ENCODE peak calls at places on chromosomes 6 and 20, in eight cellular contexts. L is neural progenitor cell, J is HL-60, S is breast epithelium, W is lower lobe of right lung, X is neuronal stem cell, Z is tibial artery, H is mammary epithelial cell. O is an unnamed sample.
A peak's percentile ranks its signal among the peaks of the same experiment; 100 is the strongest.

GRCh38 chr20:2131366-2131765 is 29.7 kb downstream of the STK35 start:
- DNase-seq in Z (no peak), H (peak; percentile 68), L (no peak), S (no peak), W (no peak), X (no peak), J (no peak), O (no peak)

GRCh38 chr20:64080013-64080812 is at the start of gene OPRL1:
- DNase-seq in J (no peak), W (no peak), Z (no peak), L (peak; percentile 54), H (no peak), S (no peak), X (no peak), O (no peak)

GRCh38 chr6:13006578-13007300 is 290.2 kb downstream of the PHACTR1 start:
- DNase-seq in H (no peak), X (no peak), Z (no peak), S (no peak), W (no peak), L (no peak), J (no peak), O (no peak)

GRCh38 chr6:156777866-156778614 is 862 bp downstream of the ARID1B start:
- DNase-seq in J (no peak), S (peak; percentile 62), W (peak; percentile 74), H (peak; percentile 59), Z (peak; percentile 37), X (peak; percentile 43), L (peak; percentile 70), O (no peak)

GRCh38 chr6:110404602-110405001 is 10.8 kb downstream of the DDO start:
- DNase-seq in X (no peak), H (no peak), S (no peak), Z (no peak), W (no peak), L (no peak), J (no peak), O (no peak)

GRCh38 chr6:110093981-110094380 is 85.5 kb downstream of the WASF1 start:
- DNase-seq in S (no peak), H (peak; percentile 59), L (no peak), X (no peak), J (no peak), W (no peak), Z (no peak), O (no peak)

GRCh38 chr6:111228094-111228493 is 140.8 kb downstream of the SLC16A10 start:
- DNase-seq in J (no peak), Z (no peak), S (no peak), H (peak; percentile 81), W (no peak), L (no peak), X (no peak), O (no peak)

GRCh38 chr6:92431502-92431901 is 987.9 kb downstream of the EPHA7 start:
- DNase-seq in X (no peak), J (no peak), Z (no peak), W (no peak), L (no peak), S (no peak), H (no peak), O (no peak)

GRCh38 chr6:122610690-122611455 is 668 bp downstream of the PKIB start:
- DNase-seq in X (peak; percentile 45), J (no peak), L (peak; percentile 26), H (peak; percentile 54), Z (peak; percentile 31), W (peak; percentile 67), S (peak; percentile 68), O (no peak)

GRCh38 chr6:26575494-26575939 is 21.2 kb upstream of the ABT1 start:
- DNase-seq in Z (no peak), S (no peak), W (no peak), X (no peak), J (no peak), H (peak; percentile 19), L (peak; percentile 58), O (no peak)

GRCh38 chr20:24337074-24337473 is 132.4 kb upstream of the SYNDIG1 start:
- DNase-seq in Z (no peak), L (peak; percentile 7), S (no peak), X (no peak), J (peak; percentile 5), H (peak; percentile 90), W (no peak), O (no peak)

GRCh38 chr6:40584741-40585140 is 2.4 kb downstream of the LRFN2 start:
- DNase-seq in S (no peak), X (no peak), Z (no peak), W (no peak), L (no peak), H (no peak), J (no peak), O (no peak)

GRCh38 chr20:56690531-56691175 is 61.5 kb downstream of the TFAP2C start:
- DNase-seq in J (no peak), Z (no peak), W (no peak), L (no peak), H (peak; percentile 56), S (no peak), X (no peak), O (no peak)

GRCh38 chr6:137493218-137494038 is 766 bp downstream of the OLIG3 start:
- DNase-seq in L (peak; percentile 68), H (no peak), Z (no peak), W (peak; percentile 55), S (no peak), J (no peak), X (peak; percentile 51), O (no peak)
- H3K27me3 ChIP-seq in L (peaks cover 100% of the 10 kb centered on the region), H (peaks cover 71% of the 10 kb centered on the region), Z (peaks cover 99% of the 10 kb centered on the region), W (peaks cover 99% of the 10 kb centered on the region), S (peaks cover 95% of the 10 kb centered on the region), J (peaks cover 96% of the 10 kb centered on the region), X (peaks cover 97% of the 10 kb centered on the region), O (peaks cover 40% of the 10 kb centered on the region)

DNA sequence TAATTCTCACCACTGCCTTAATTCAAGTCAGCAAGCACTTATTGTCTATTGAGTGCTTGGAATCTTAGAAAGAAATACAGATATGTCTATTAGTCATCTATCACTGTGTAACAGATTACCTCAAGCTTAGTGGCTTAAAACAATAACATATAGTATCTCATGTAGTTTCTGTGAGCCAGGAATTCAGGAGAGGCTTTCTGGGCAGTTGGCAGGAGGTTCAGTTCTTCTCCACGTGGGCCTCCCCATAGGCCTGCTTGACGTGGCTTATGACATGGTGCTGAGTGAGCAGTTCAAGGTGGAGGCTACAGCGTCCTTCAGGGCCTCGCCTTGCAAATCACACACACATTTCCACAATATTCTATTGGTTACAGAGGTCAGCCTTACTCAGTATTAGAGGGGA is 69.7 kb downstream of the DTD1 start:
- DNase-seq in J (no peak), L (no peak), Z (no peak), H (peak; percentile 56), X (no peak), W (no peak), S (no peak), O (no peak)
- H3K27me3 ChIP-seq in J (no peaks in the 10 kb centered on the region), L (no peaks in the 10 kb centered on the region), Z (no peaks in the 10 kb centered on the region), H (no peaks in the 10 kb centered on the region), X (peaks cover 2% of the 10 kb centered on the region), W (no peaks in the 10 kb centered on the region), S (no peaks in the 10 kb centered on the region), O (no peaks in the 10 kb centered on the region)

DNA sequence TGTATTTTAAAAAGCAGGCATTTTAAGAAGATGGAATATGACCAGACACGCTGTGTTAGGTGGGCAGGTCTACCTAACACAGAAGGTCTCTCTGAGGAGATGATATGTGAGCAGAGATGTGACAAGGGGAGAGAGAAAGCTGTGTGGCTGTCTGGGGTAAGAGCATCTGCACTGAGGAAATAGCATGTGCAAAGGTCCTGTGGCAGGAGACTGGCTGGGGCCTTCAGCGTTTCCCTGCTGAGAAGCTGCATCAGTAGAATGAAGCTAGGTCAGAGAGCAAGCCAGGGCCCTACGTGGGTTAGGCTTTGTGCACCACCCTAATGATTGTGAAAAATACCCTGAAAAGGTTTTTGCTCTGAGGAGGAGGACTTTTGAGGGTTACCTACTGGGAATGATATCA is 87.0 kb downstream of the TXNDC5 start:
- DNase-seq in H (no peak), L (no peak), X (no peak), W (no peak), Z (no peak), J (no peak), S (no peak), O (no peak)
- H3K27me3 ChIP-seq in H (no peaks in the 10 kb centered on the region), L (no peaks in the 10 kb centered on the region), X (no peaks in the 10 kb centered on the region), W (no peaks in the 10 kb centered on the region), Z (no peaks in the 10 kb centered on the region), J (peaks cover 2% of the 10 kb centered on the region), S (no peaks in the 10 kb centered on the region), O (no peaks in the 10 kb centered on the region)

GRCh38 chr6:99613398-99613704 is 6.7 kb downstream of the PRDM13 start:
- DNase-seq in S (no peak), J (no peak), X (peak; percentile 69), Z (no peak), L (peak; percentile 89), H (no peak), W (peak; percentile 54), O (no peak)
- H3K27me3 ChIP-seq in S (peaks cover 98% of the 10 kb centered on the region), J (peaks cover 42% of the 10 kb centered on the region), X (peaks cover 81% of the 10 kb centered on the region), Z (peaks cover 96% of the 10 kb centered on the region), L (peaks cover 100% of the 10 kb centered on the region), H (peaks cover 72% of the 10 kb centered on the region), W (peaks cover 99% of the 10 kb centered on the region), O (peaks cover 48% of the 10 kb centered on the region)

GRCh38 chr6:158536084-158536890 is 23.6 kb upstream of the TMEM181 start:
- DNase-seq in Z (peak; percentile 32), L (peak; percentile 92), W (peak; percentile 83), J (no peak), H (peak; percentile 60), X (peak; percentile 87), S (peak; percentile 77), O (no peak)

GRCh38 chr6:158539363-158539762 is 20.5 kb upstream of the TMEM181 start:
- DNase-seq in J (no peak), W (no peak), Z (no peak), H (no peak), S (no peak), L (no peak), X (no peak), O (no peak)

GRCh38 chr6:158538741-158539140 is 21.1 kb upstream of the TMEM181 start:
- DNase-seq in W (no peak), H (no peak), Z (no peak), X (no peak), S (no peak), L (no peak), J (no peak), O (no peak)

GRCh38 chr6:158531970-158532369 is 27.9 kb upstream of the TMEM181 start:
- DNase-seq in L (no peak), X (no peak), Z (no peak), H (no peak), S (no peak), W (no peak), J (no peak), O (no peak)

DNA sequence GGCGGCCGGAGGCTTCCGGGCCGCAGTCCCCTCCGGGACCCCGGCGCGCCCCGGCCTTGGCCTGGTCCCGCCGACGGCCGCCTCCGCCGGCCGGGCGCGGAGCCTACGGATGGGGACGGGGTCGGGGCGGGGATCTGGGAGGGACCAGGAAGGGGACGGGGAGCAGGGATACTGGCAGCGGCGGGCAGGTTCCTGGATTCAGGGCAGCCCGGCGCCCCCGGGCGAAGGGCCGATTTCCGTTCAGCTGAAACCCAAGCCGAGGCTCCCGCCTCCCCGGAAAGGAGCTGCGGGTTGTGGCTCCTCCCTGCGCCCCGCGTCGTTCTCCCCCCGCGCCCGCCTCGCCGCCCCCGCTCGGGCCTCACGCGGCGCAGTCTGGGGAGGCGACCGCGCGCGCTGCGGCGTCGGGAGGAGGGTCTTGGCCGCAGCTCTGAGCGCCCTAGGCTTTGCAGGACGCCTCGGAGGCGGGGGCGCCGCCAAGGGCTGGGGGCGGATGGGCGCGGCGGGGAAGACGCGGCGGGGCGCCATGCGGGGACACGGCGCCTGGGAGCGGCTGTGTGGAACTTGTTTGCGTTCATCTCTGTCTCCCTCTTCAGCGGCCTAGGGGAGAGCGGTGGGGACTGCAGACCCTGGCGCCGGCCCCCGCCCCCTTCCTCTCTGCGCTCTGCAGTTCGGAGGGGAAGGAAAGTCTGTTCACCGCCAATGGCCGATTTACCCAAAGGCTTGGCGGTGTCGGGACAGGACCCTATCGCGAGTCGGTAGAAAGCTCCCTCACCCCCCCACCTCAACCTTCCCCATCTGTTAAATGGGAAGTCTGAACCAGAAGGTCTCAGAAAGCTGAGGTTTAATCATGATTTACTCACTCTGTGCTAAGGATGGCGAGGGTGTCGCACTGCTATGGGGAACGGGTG is 22.7 kb upstream of the TMEM181 start:
- DNase-seq in S (peak; percentile 82), H (peak; percentile 25), X (peak; percentile 71), W (no peak), J (no peak), Z (no peak), L (peak; percentile 86), O (no peak)
- H3K27me3 ChIP-seq in S (no peaks in the 10 kb centered on the region), H (peaks cover 17% of the 10 kb centered on the region), X (peaks cover 9% of the 10 kb centered on the region), W (peaks cover 26% of the 10 kb centered on the region), J (peaks cover 36% of the 10 kb centered on the region), Z (peaks cover 60% of the 10 kb centered on the region), L (peaks cover 27% of the 10 kb centered on the region), O (no peaks in the 10 kb centered on the region)

O was measured in thoracic aorta.